ENCODE peak calls at places on chromosome 3, in seven cellular contexts. One of them, this sample, is unnamed.

GRCh38 chr3:30141178-30141581 is 465.2 kb upstream of the TGFBR2 start:
- DNase-seq in activated T-cell treated with anti-CD3 and anti-CD28 coated beads for 24 hours: no peak
- DNase-seq in MCF 10A: no peak
- DNase-seq in fibroblast of lung: peak; percentile 27
- DNase-seq in hippocampal formation: no peak
- DNase-seq in GM03348: no peak
- DNase-seq in A549: no peak
- DNase-seq in this sample: no peak

GRCh38 chr3:52490938-52491526 is 4.1 kb upstream of the STAB1 start:
- DNase-seq in GM03348: no peak
- DNase-seq in fibroblast of lung: peak; percentile 53
- DNase-seq in hippocampal formation: no peak
- DNase-seq in A549: no peak
- DNase-seq in MCF 10A: no peak
- DNase-seq in activated T-cell treated with anti-CD3 and anti-CD28 coated beads for 24 hours: no peak
- DNase-seq in this sample: no peak

GRCh38 chr3:173397161-173398110 is at the start of gene NLGN1:
- DNase-seq in MCF 10A: no peak
- DNase-seq in A549: no peak
- DNase-seq in activated T-cell treated with anti-CD3 and anti-CD28 coated beads for 24 hours: no peak
- DNase-seq in GM03348: peak; percentile 83
- DNase-seq in fibroblast of lung: peak; percentile 83
- DNase-seq in hippocampal formation: peak; percentile 80
- DNase-seq in this sample: peak; percentile 85

GRCh38 chr3:58049143-58049785 is 41.0 kb downstream of the FLNB start:
- DNase-seq in A549: peak; percentile 83
- DNase-seq in hippocampal formation: no peak
- DNase-seq in MCF 10A: peak; percentile 97
- DNase-seq in fibroblast of lung: peak; percentile 96
- DNase-seq in GM03348: peak; percentile 64
- DNase-seq in activated T-cell treated with anti-CD3 and anti-CD28 coated beads for 24 hours: no peak
- DNase-seq in this sample: peak; percentile 65

GRCh38 chr3:46461971-46462910 is 2.5 kb downstream of the LTF start:
- DNase-seq in MCF 10A: peak; percentile 22
- DNase-seq in activated T-cell treated with anti-CD3 and anti-CD28 coated beads for 24 hours: no peak
- DNase-seq in GM03348: no peak
- DNase-seq in hippocampal formation: no peak
- DNase-seq in fibroblast of lung: no peak
- DNase-seq in A549: no peak
- DNase-seq in this sample: peak; percentile 42

GRCh38 chr3:129892857-129893615 is 475 bp downstream of the TMCC1 start:
- DNase-seq in activated T-cell treated with anti-CD3 and anti-CD28 coated beads for 24 hours: peak; percentile 55
- DNase-seq in A549: no peak
- DNase-seq in GM03348: no peak
- DNase-seq in hippocampal formation: no peak
- DNase-seq in MCF 10A: peak; percentile 55
- DNase-seq in fibroblast of lung: peak; percentile 15
- DNase-seq in this sample: peak; percentile 87

GRCh38 chr3:142353571-142353970 is 94.3 kb downstream of the XRN1 start:
- DNase-seq in A549: no peak
- DNase-seq in MCF 10A: no peak
- DNase-seq in GM03348: no peak
- DNase-seq in fibroblast of lung: peak; percentile 60
- DNase-seq in activated T-cell treated with anti-CD3 and anti-CD28 coated beads for 24 hours: no peak
- DNase-seq in hippocampal formation: no peak
- DNase-seq in this sample: no peak

GRCh38 chr3:14345496-14346150 is 56.8 kb upstream of the SLC6A6 start:
- DNase-seq in GM03348: no peak
- DNase-seq in A549: no peak
- DNase-seq in fibroblast of lung: peak; percentile 44
- DNase-seq in MCF 10A: peak; percentile 26
- DNase-seq in hippocampal formation: no peak
- DNase-seq in activated T-cell treated with anti-CD3 and anti-CD28 coated beads for 24 hours: no peak
- DNase-seq in this sample: no peak

GRCh38 chr3:149542375-149543312 is 68.1 kb downstream of the TM4SF4 start:
- DNase-seq in MCF 10A: no peak
- DNase-seq in hippocampal formation: no peak
- DNase-seq in GM03348: no peak
- DNase-seq in A549: peak; percentile 78
- DNase-seq in fibroblast of lung: peak; percentile 95
- DNase-seq in activated T-cell treated with anti-CD3 and anti-CD28 coated beads for 24 hours: no peak
- DNase-seq in this sample: no peak

This sample was measured in ecto neural progenitor cell.